ENCODE peak calls at places on chromosome 7, in seven cellular contexts. Y is colonic mucosa, G is activated T-cell treated with anti-CD3 and anti-CD28 coated beads for 1 hour, X is sciatic nerve, M is endothelial cell, V is NCI-H345, Q is RKO. R is an unnamed sample.

GRCh38 chr7:139358541-139359365 is 941 bp upstream of the LUC7L2 start:
- DNase-seq in Q (peak), V (no peak), G (no peak), X (no peak), M (no peak), Y (no peak), R (peak)

GRCh38 chr7:139762886-139763285 is 14.9 kb downstream of the HIPK2 start:
- DNase-seq in V (no peak), G (no peak), X (no peak), Y (no peak), M (no peak), Q (no peak), R (no peak)

GRCh38 chr7:121032645-121033460 is 44.3 kb downstream of the CPED1 start:
- DNase-seq in M (no peak), X (no peak), G (no peak), Q (no peak), V (no peak), Y (no peak), R (no peak)

GRCh38 chr7:5214641-5215040 is 24.6 kb downstream of the WIPI2 start:
- DNase-seq in X (peak), G (no peak), Q (no peak), V (no peak), Y (no peak), M (no peak), R (no peak)

GRCh38 chr7:82740246-82740848 is 296.8 kb upstream of the CACNA2D1 start:
- DNase-seq in Y (peak), M (peak), G (no peak), Q (peak), X (no peak), V (peak), R (no peak)

GRCh38 chr7:138387755-138388475 is 72.1 kb upstream of the TRIM24 start:
- DNase-seq in G (no peak), V (no peak), Y (no peak), Q (peak), M (no peak), X (no peak), R (no peak)

GRCh38 chr7:110573862-110574528 is 516.9 kb upstream of the LRRN3 start:
- DNase-seq in X (no peak), Y (no peak), Q (peak), G (no peak), V (no peak), M (no peak), R (no peak)

GRCh38 chr7:55162476-55162875 is 143.7 kb downstream of the EGFR start:
- DNase-seq in G (no peak), V (no peak), Q (no peak), M (no peak), Y (no peak), X (no peak), R (no peak)

R was measured in prostate gland.